ENCODE peak calls at places on chromosomes 12 and 14, in seven cellular contexts. R is AG09309; A is foreskin fibroblast; G is neural crest cell; S is IMR-90; T is CD4-positive, alpha-beta T cell; Z is AG10803. U is an unnamed sample.

GRCh38 chr14:38238332-38238731 is 17.6 kb downstream of the CLEC14A start:
- DNase-seq in Z (peak; percentile 32), T (no peak), G (no peak), S (peak; percentile 73), R (no peak), A (peak; percentile 64), U (no peak)

GRCh38 chr12:2682301-2683282 is 112.2 kb upstream of the FKBP4 start:
- DNase-seq in Z (peak; percentile 44), S (peak; percentile 54), R (no peak), G (peak; percentile 36), T (peak; percentile 21), A (peak; percentile 65), U (peak; percentile 72)

GRCh38 chr12:107484219-107484618 is 201.4 kb upstream of the PWP1 start:
- DNase-seq in R (no peak), A (no peak), S (no peak), G (no peak), Z (no peak), T (no peak), U (no peak)

GRCh38 chr12:48160807-48161206 is 3.5 kb upstream of the ASB8 start:
- DNase-seq in R (no peak), T (no peak), S (no peak), Z (peak; percentile 30), A (no peak), G (no peak), U (no peak)

GRCh38 chr12:5503371-5503770 is 71.5 kb downstream of the NTF3 start:
- DNase-seq in Z (no peak), R (no peak), G (no peak), T (no peak), S (no peak), A (no peak), U (no peak)

GRCh38 chr12:6752181-6752930 is 585 bp downstream of the MLF2 start:
- DNase-seq in S (peak; percentile 62), R (no peak), T (no peak), Z (peak; percentile 52), G (no peak), A (peak; percentile 76), U (peak; percentile 62)

GRCh38 chr12:39647383-39647782 is 27.8 kb upstream of the ABCD2 start:
- DNase-seq in T (no peak), S (no peak), R (no peak), A (no peak), G (no peak), Z (no peak), U (no peak)

GRCh38 chr12:131459666-131460365 is 251.1 kb upstream of the SFSWAP start:
- DNase-seq in S (no peak), R (no peak), A (no peak), T (no peak), Z (no peak), G (no peak), U (no peak)

GRCh38 chr14:74973003-74973614 is 17.7 kb upstream of the PGF start:
- DNase-seq in T (no peak), S (peak; percentile 44), Z (no peak), A (no peak), R (no peak), G (no peak), U (peak; percentile 68)

GRCh38 chr14:28494196-28494595 is 272.4 kb upstream of the FOXG1 start:
- DNase-seq in R (no peak), S (no peak), T (no peak), Z (no peak), A (no peak), G (no peak), U (no peak)

GRCh38 chr12:113273053-113273725 is 51.9 kb downstream of the TPCN1 start:
- DNase-seq in G (no peak), S (peak; percentile 36), T (no peak), R (no peak), A (peak; percentile 39), Z (peak; percentile 7), U (no peak)

GRCh38 chr12:21941522-21942376 is 523 bp upstream of the ABCC9 start:
- DNase-seq in A (peak; percentile 74), G (peak; percentile 28), Z (peak; percentile 43), S (peak; percentile 26), T (no peak), R (no peak), U (no peak)

GRCh38 chr12:83136421-83136820 is 449.7 kb downstream of the TMTC2 start:
- DNase-seq in Z (no peak), S (no peak), R (no peak), A (no peak), G (no peak), T (no peak), U (no peak)

GRCh38 chr14:44759263-44759662 is 202.5 kb downstream of the KLHL28 start:
- DNase-seq in G (no peak), S (no peak), R (no peak), T (no peak), A (no peak), Z (no peak), U (no peak)

GRCh38 chr14:32217301-32217700 is 14.2 kb upstream of the RNU6-8 start:
- DNase-seq in A (no peak), R (no peak), Z (no peak), S (no peak), T (no peak), G (no peak), U (peak; percentile 16)

GRCh38 chr14:89899917-89900680 is 54.4 kb downstream of the EFCAB11 start:
- DNase-seq in A (peak; percentile 68), T (no peak), S (peak; percentile 49), G (no peak), Z (peak; percentile 44), R (no peak), U (peak; percentile 19)

GRCh38 chr12:109871678-109872314 is 8.5 kb downstream of the GLTP start:
- DNase-seq in G (no peak), R (no peak), Z (peak; percentile 18), S (peak; percentile 23), T (no peak), A (peak; percentile 48), U (no peak)

GRCh38 chr14:61296707-61297502 is 15.8 kb upstream of the TMEM30B start:
- DNase-seq in S (peak; percentile 56), T (no peak), R (no peak), G (no peak), Z (peak; percentile 34), A (peak; percentile 76), U (no peak)
- TF ChIP-seq CTCF in S (peak; percentile 72), T (peak; percentile 77), R (peak; percentile 69), G (peak; percentile 79), Z (peak; percentile 79), A (peak; percentile 74), U (peak; percentile 81)

DNA sequence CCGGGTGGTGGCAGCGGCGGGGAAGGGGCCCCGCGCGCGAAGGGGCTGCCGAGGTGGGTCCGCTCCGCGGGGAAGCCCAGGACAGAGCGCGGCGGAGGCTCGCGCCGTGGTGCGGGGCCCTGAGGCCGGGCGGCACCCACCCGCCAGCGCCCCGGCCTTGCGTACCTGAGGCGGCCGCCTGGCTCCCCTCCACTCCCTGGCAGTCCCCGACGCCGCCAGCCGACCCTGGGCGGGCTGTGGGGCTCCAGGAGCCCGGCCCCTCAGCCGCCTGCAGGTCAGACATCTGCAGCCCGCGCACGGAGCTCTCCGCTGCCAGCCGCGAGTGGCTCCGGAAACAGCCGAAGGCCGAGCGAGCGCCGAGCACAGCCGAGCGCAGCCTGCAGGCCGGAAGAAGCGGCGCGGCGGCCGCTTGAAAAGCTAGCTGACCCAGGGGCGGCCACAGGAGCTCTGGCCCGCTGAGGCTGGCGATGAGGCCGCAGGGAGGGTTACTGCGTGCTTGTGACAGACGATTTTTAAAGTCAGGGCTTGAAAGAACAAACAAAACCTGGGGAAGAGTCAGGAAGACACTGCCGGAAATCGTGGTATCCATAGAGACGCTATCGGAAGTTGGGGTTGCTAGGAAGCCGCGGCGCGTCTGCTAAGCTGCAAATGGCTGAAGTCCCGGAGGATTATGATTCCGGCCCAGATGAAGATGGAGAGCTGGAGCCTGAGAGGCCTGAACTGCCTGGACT is at the start of the genes SAMD15 and TMED8:
- DNase-seq in G (peak; percentile 79), R (peak; percentile 47), A (peak; percentile 94), S (peak; percentile 80), T (peak; percentile 78), Z (peak; percentile 81), U (peak; percentile 88)
- TF ChIP-seq CTCF in G (peak; percentile 36), R (no peak), A (no peak), S (peak; percentile 24), T (no peak), Z (peak; percentile 26), U (no peak)

GRCh38 chr14:85191986-85192385 is 338.0 kb upstream of the FLRT2 start:
- DNase-seq in Z (no peak), A (no peak), T (no peak), S (no peak), G (no peak), R (no peak), U (no peak)

GRCh38 chr14:85197976-85198375 is 332.0 kb upstream of the FLRT2 start:
- DNase-seq in G (no peak), S (no peak), Z (no peak), T (no peak), A (peak; percentile 36), R (no peak), U (no peak)

GRCh38 chr14:85190251-85190650 is 339.7 kb upstream of the FLRT2 start:
- DNase-seq in G (no peak), S (no peak), A (no peak), Z (no peak), R (no peak), T (no peak), U (no peak)

DNA sequence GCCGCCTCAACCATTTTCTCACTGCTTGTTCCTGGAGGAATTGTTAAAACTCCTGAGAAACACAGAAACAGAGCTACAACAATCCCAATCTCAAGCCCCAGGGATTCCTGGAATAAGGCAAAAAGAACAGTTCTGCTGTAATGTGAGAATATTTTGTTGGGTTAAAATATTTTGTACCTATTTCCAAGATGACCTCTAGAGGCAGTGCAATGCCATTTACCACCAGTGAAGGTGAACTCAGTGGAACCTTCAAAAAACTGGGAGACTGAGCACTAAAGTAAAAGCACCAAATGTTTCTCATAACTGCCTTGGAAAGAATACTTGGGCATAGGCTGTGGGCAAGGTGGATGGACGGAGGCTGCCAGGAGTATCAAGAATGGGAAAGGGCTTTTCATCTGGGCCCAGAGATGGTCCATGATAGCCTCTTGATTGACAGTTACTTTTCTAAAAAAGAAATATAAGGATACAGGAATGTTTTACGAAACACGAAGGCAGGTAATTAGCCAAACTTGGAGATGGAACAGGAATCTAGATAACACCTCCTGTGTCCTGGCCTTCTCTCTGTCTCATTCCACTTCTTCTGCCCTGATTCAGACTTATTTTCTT is 334.0 kb upstream of the FLRT2 start:
- DNase-seq in A (peak; percentile 43), S (peak; percentile 11), R (no peak), G (no peak), T (no peak), Z (peak; percentile 17), U (no peak)
- TF ChIP-seq CTCF in A (peak; percentile 64), S (peak; percentile 55), R (peak; percentile 67), G (peak; percentile 67), T (no peak), Z (peak; percentile 73), U (no peak)

GRCh38 chr14:59844414-59844813 is 26.2 kb downstream of the RTN1 start:
- DNase-seq in Z (no peak), A (no peak), S (no peak), G (no peak), T (no peak), R (no peak), U (no peak)

GRCh38 chr14:59847711-59848110 is 22.9 kb downstream of the RTN1 start:
- DNase-seq in S (no peak), Z (no peak), T (no peak), G (no peak), A (no peak), R (no peak), U (no peak)

GRCh38 chr14:59848671-59849070 is 21.9 kb downstream of the RTN1 start:
- DNase-seq in Z (no peak), T (no peak), R (no peak), A (no peak), G (no peak), S (no peak), U (no peak)

GRCh38 chr14:59845245-59845644 is 25.3 kb downstream of the RTN1 start:
- DNase-seq in T (no peak), A (no peak), Z (no peak), R (no peak), S (no peak), G (no peak), U (no peak)

GRCh38 chr14:59846595-59846994 is 24.0 kb downstream of the RTN1 start:
- DNase-seq in G (no peak), S (no peak), R (no peak), T (no peak), A (no peak), Z (no peak), U (no peak)
- TF ChIP-seq CTCF in G (no peak), S (no peak), R (no peak), T (no peak), A (no peak), Z (no peak), U (no peak)